ENCODE peak calls at places on chromosomes 5 and 9, in ten cellular contexts. One of them, this sample, is unnamed.

GRCh38 chr5:141969783-141970741 is 1.2 kb downstream of the RNF14 start:
- DNase-seq in uterus: no peak
- DNase-seq in tibial nerve: no peak
- DNase-seq in testis: peak; percentile 56
- DNase-seq in IMR-90: no peak
- DNase-seq in spleen: no peak
- DNase-seq in HCT116: no peak
- DNase-seq in gastrocnemius medialis: no peak
- DNase-seq in A549: peak; percentile 53
- DNase-seq in right lobe of liver: no peak
- DNase-seq in this sample: no peak

GRCh38 chr5:9667906-9668305 is 37.8 kb upstream of the TAS2R1 start:
- DNase-seq in uterus: no peak
- DNase-seq in tibial nerve: no peak
- DNase-seq in testis: no peak
- DNase-seq in IMR-90: no peak
- DNase-seq in spleen: no peak
- DNase-seq in HCT116: no peak
- DNase-seq in gastrocnemius medialis: no peak
- DNase-seq in A549: no peak
- DNase-seq in right lobe of liver: no peak
- DNase-seq in this sample: no peak

GRCh38 chr5:159844267-159844666 is 72.0 kb upstream of the ADRA1B start:
- DNase-seq in uterus: peak; percentile 44
- DNase-seq in tibial nerve: no peak
- DNase-seq in testis: no peak
- DNase-seq in IMR-90: no peak
- DNase-seq in spleen: no peak
- DNase-seq in HCT116: no peak
- DNase-seq in gastrocnemius medialis: peak; percentile 40
- DNase-seq in A549: no peak
- DNase-seq in right lobe of liver: no peak
- DNase-seq in this sample: no peak

GRCh38 chr9:82540175-82540574 is 522.8 kb downstream of the RASEF start:
- DNase-seq in uterus: no peak
- DNase-seq in tibial nerve: no peak
- DNase-seq in testis: no peak
- DNase-seq in IMR-90: no peak
- DNase-seq in spleen: no peak
- DNase-seq in HCT116: no peak
- DNase-seq in gastrocnemius medialis: no peak
- DNase-seq in A549: no peak
- DNase-seq in right lobe of liver: peak; percentile 76
- DNase-seq in this sample: peak; percentile 17

GRCh38 chr9:15641301-15641700 is 88.5 kb downstream of the CCDC171 start:
- DNase-seq in uterus: no peak
- DNase-seq in tibial nerve: no peak
- DNase-seq in testis: no peak
- DNase-seq in IMR-90: no peak
- DNase-seq in spleen: no peak
- DNase-seq in HCT116: no peak
- DNase-seq in gastrocnemius medialis: no peak
- DNase-seq in A549: no peak
- DNase-seq in right lobe of liver: no peak
- DNase-seq in this sample: no peak

GRCh38 chr5:142821733-142822487 is 51.7 kb downstream of the ARHGAP26 start:
- DNase-seq in uterus: no peak
- DNase-seq in tibial nerve: no peak
- DNase-seq in testis: no peak
- DNase-seq in IMR-90: peak; percentile 93
- DNase-seq in spleen: no peak
- DNase-seq in HCT116: peak; percentile 86
- DNase-seq in gastrocnemius medialis: no peak
- DNase-seq in A549: peak; percentile 80
- DNase-seq in right lobe of liver: no peak
- DNase-seq in this sample: no peak

GRCh38 chr5:335740-336038 is 14.2 kb downstream of the AHRR start:
- DNase-seq in uterus: no peak
- DNase-seq in tibial nerve: no peak
- DNase-seq in testis: no peak
- DNase-seq in IMR-90: no peak
- DNase-seq in spleen: no peak
- DNase-seq in HCT116: no peak
- DNase-seq in gastrocnemius medialis: no peak
- DNase-seq in A549: no peak
- DNase-seq in right lobe of liver: no peak
- DNase-seq in this sample: no peak

GRCh38 chr5:159817262-159818029 is 98.8 kb upstream of the ADRA1B start:
- DNase-seq in uterus: no peak
- DNase-seq in tibial nerve: no peak
- DNase-seq in testis: no peak
- DNase-seq in IMR-90: peak; percentile 27
- DNase-seq in spleen: no peak
- DNase-seq in HCT116: no peak
- DNase-seq in gastrocnemius medialis: no peak
- DNase-seq in A549: no peak
- DNase-seq in right lobe of liver: no peak
- DNase-seq in this sample: no peak

GRCh38 chr9:136052433-136052880 is 42.6 kb downstream of the NACC2 start:
- DNase-seq in uterus: no peak
- DNase-seq in tibial nerve: no peak
- DNase-seq in testis: no peak
- DNase-seq in IMR-90: no peak
- DNase-seq in spleen: no peak
- DNase-seq in HCT116: no peak
- DNase-seq in gastrocnemius medialis: no peak
- DNase-seq in A549: peak; percentile 81
- DNase-seq in right lobe of liver: no peak
- DNase-seq in this sample: peak; percentile 68

GRCh38 chr9:84852902-84853301 is 183.4 kb downstream of the NTRK2 start:
- DNase-seq in uterus: no peak
- DNase-seq in tibial nerve: no peak
- DNase-seq in testis: no peak
- DNase-seq in IMR-90: no peak
- DNase-seq in spleen: no peak
- DNase-seq in HCT116: no peak
- DNase-seq in gastrocnemius medialis: no peak
- DNase-seq in A549: no peak
- DNase-seq in right lobe of liver: no peak
- DNase-seq in this sample: no peak

GRCh38 chr9:84856181-84856632 is 186.7 kb downstream of the NTRK2 start:
- DNase-seq in uterus: peak; percentile 38
- DNase-seq in tibial nerve: no peak
- DNase-seq in testis: no peak
- DNase-seq in IMR-90: no peak
- DNase-seq in spleen: no peak
- DNase-seq in HCT116: no peak
- DNase-seq in gastrocnemius medialis: peak; percentile 18
- DNase-seq in A549: no peak
- DNase-seq in right lobe of liver: no peak
- DNase-seq in this sample: no peak

GRCh38 chr9:84849049-84849448 is 179.5 kb downstream of the NTRK2 start:
- DNase-seq in uterus: no peak
- DNase-seq in tibial nerve: no peak
- DNase-seq in testis: no peak
- DNase-seq in IMR-90: no peak
- DNase-seq in spleen: no peak
- DNase-seq in HCT116: no peak
- DNase-seq in gastrocnemius medialis: no peak
- DNase-seq in A549: no peak
- DNase-seq in right lobe of liver: no peak
- DNase-seq in this sample: no peak

GRCh38 chr9:84850830-84851372 is 181.4 kb downstream of the NTRK2 start:
- DNase-seq in uterus: no peak
- DNase-seq in tibial nerve: no peak
- DNase-seq in testis: no peak
- DNase-seq in IMR-90: no peak
- DNase-seq in spleen: no peak
- DNase-seq in HCT116: no peak
- DNase-seq in gastrocnemius medialis: no peak
- DNase-seq in A549: no peak
- DNase-seq in right lobe of liver: no peak
- DNase-seq in this sample: no peak

DNA sequence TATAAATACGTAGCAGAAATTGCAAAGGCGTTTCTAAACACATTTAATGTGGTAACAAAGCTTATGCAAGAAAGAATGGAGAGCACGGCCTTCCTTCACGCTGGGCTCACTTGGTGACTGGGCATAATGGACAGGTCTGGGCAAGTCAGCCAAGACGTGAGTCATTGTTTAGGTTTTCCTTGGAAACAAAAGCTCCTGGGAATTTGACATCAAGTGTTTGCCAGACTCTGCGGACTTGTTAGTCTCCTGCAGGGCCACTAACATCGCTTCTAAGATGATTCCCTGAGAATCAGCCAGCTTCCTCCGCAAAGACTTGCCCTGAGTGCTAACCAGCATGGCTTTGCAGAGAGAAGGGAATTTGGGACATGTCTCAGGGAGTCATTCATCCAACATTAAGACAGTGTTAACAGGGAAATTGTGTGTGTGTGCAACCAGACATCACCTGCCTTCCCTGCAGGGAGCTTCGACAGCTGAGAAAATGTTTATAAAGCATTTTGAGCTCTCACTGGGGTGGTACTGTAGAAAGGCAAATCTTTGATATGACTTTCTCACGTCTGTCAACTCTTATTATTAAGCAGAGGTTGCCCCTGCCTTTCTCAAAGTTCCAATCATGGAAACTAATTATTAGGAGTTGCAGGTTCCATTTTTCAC is 182.5 kb downstream of the NTRK2 start:
- DNase-seq in uterus: peak; percentile 27
- DNase-seq in tibial nerve: peak; percentile 22
- DNase-seq in testis: no peak
- DNase-seq in IMR-90: peak; percentile 11
- DNase-seq in spleen: no peak
- DNase-seq in HCT116: peak; percentile 68
- DNase-seq in gastrocnemius medialis: peak; percentile 48
- DNase-seq in A549: peak; percentile 94
- DNase-seq in right lobe of liver: no peak
- DNase-seq in this sample: no peak
- H3K4me1 ChIP-seq in uterus: no peaks in the 10 kb centered on the region
- H3K4me1 ChIP-seq in tibial nerve: peaks cover 43% of the 10 kb centered on the region
- H3K4me1 ChIP-seq in testis: no peaks in the 10 kb centered on the region
- H3K4me1 ChIP-seq in IMR-90: no peaks in the 10 kb centered on the region
- H3K4me1 ChIP-seq in spleen: no peaks in the 10 kb centered on the region
- H3K4me1 ChIP-seq in HCT116: peaks cover 13% of the 10 kb centered on the region
- H3K4me1 ChIP-seq in gastrocnemius medialis: peaks cover 16% of the 10 kb centered on the region
- H3K4me1 ChIP-seq in A549: peaks cover 21% of the 10 kb centered on the region
- H3K4me1 ChIP-seq in right lobe of liver: no peaks in the 10 kb centered on the region
- H3K4me1 ChIP-seq in this sample: no peaks in the 10 kb centered on the region

DNA sequence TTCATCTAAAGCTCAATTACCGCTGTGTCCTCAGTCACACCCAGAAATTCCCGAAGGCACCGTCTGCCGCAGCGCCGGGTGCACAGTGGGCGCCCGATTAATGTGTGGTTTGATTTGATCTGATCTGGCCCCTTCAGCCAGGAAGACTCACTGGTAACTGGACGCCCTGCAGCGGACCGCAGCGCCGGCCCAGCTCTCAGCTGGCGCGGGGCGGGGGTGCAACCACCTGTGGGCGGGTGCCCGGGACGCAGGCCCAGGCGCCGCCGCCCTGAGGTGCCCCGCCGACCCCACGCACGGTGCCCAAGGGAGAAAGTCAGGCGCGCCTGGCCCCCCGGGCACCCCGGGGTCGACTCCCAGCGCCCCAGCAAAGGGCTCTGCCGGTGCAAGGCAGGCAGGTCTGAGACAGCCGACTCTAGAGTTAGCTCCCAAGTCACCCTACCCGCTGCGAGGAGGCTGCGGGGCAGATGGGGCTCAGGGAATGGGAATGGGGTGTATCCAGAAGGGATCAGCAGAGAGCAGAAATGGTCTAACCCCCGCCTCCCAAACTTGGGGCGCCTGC is 1.7 kb downstream of the EPB41L4B start:
- DNase-seq in uterus: no peak
- DNase-seq in tibial nerve: no peak
- DNase-seq in testis: no peak
- DNase-seq in IMR-90: no peak
- DNase-seq in spleen: no peak
- DNase-seq in HCT116: no peak
- DNase-seq in gastrocnemius medialis: no peak
- DNase-seq in A549: no peak
- DNase-seq in right lobe of liver: peak; percentile 78
- DNase-seq in this sample: peak; percentile 76
- TF ChIP-seq POLR2A in uterus: no peak
- TF ChIP-seq POLR2A in tibial nerve: no peak
- TF ChIP-seq POLR2A in testis: no peak
- TF ChIP-seq POLR2A in IMR-90: no peak
- TF ChIP-seq POLR2A in spleen: no peak
- TF ChIP-seq POLR2A in HCT116: no peak
- TF ChIP-seq POLR2A in gastrocnemius medialis: no peak
- TF ChIP-seq POLR2A in A549: no peak
- TF ChIP-seq POLR2A in right lobe of liver: no peak
- TF ChIP-seq POLR2A in this sample: peak; percentile 13

DNA sequence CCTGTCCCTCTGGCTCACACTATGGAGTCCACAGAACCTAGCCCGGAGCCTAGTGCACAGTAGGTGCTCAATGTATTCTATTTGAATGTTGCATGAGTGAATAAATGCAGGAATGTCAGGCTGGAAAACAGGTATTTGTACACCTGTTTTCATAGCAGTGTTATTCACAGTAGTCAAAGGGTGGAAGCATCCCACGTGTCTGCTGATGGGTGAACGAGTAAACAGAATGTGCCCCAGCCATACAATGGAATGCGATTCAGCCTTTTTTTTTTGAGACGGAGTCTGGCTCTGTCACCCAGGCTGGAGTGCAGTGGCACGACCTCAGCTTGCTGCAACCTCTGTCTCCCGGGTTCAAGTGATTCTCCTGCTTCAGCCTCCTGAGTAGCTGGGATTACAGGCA is 31.5 kb upstream of the IER5L start:
- DNase-seq in uterus: no peak
- DNase-seq in tibial nerve: no peak
- DNase-seq in testis: no peak
- DNase-seq in IMR-90: no peak
- DNase-seq in spleen: no peak
- DNase-seq in HCT116: no peak
- DNase-seq in gastrocnemius medialis: no peak
- DNase-seq in A549: no peak
- DNase-seq in right lobe of liver: no peak
- DNase-seq in this sample: no peak
- H3K4me3 ChIP-seq in uterus: no peak overlapping the region
- H3K4me3 ChIP-seq in tibial nerve: no peak overlapping the region
- H3K4me3 ChIP-seq in testis: no peak overlapping the region
- H3K4me3 ChIP-seq in IMR-90: no peak overlapping the region
- H3K4me3 ChIP-seq in spleen: no peak overlapping the region
- H3K4me3 ChIP-seq in HCT116: no peak overlapping the region
- H3K4me3 ChIP-seq in gastrocnemius medialis: no peak overlapping the region
- H3K4me3 ChIP-seq in A549: no peak overlapping the region
- H3K4me3 ChIP-seq in right lobe of liver: no peak overlapping the region
- H3K4me3 ChIP-seq in this sample: no peak overlapping the region

DNA sequence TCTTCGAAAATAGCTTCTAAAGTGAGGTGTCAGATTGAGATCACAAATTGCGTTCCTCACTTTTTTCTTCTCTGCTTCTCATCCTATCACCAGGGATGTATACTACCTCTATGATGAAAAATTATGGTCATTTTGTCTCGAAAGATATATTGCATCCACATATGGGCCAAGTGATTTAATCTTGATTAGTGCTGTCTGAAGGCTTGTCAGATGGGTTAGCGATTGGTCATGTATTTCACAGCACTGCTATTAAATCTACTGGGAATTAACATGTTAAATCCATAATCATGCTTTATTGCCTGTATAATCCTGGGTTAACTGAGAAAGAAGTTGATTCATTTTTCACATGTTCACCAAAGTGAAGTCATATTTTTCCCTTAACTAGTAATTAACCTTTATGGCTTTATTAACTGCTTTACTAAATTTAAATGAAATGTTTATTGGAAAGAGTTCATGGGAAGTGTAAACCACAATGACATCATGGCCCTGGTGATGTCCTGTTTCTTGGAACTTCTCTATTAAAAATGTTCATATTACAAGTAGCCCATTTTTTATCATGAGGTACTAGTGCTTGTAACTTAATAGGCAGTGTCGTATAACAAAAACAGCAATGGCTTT is 193.3 kb downstream of the SMC2 start:
- DNase-seq in uterus: no peak
- DNase-seq in tibial nerve: no peak
- DNase-seq in testis: no peak
- DNase-seq in IMR-90: no peak
- DNase-seq in spleen: no peak
- DNase-seq in HCT116: no peak
- DNase-seq in gastrocnemius medialis: no peak
- DNase-seq in A549: no peak
- DNase-seq in right lobe of liver: no peak
- DNase-seq in this sample: no peak
- H3K4me1 ChIP-seq in uterus: no peaks in the 10 kb centered on the region
- H3K4me1 ChIP-seq in tibial nerve: no peaks in the 10 kb centered on the region
- H3K4me1 ChIP-seq in testis: no peaks in the 10 kb centered on the region
- H3K4me1 ChIP-seq in IMR-90: no peaks in the 10 kb centered on the region
- H3K4me1 ChIP-seq in spleen: no peaks in the 10 kb centered on the region
- H3K4me1 ChIP-seq in HCT116: no peaks in the 10 kb centered on the region
- H3K4me1 ChIP-seq in gastrocnemius medialis: no peaks in the 10 kb centered on the region
- H3K4me1 ChIP-seq in A549: no peaks in the 10 kb centered on the region
- H3K4me1 ChIP-seq in right lobe of liver: no peaks in the 10 kb centered on the region
- H3K4me1 ChIP-seq in this sample: no peaks in the 10 kb centered on the region